ENCODE peak calls at places on chromosome 6, in seven cellular contexts. A is fibroblast of pulmonary artery, F is upper lobe of right lung, D is osteocyte, K is suprapubic skin, Y is tibial artery, H is RWPE1. T is an unnamed sample.

GRCh38 chr6:135310291-135310690 is 129.2 kb downstream of the MYB start:
- DNase-seq in A (no peak), F (no peak), D (no peak), K (no peak), Y (no peak), H (no peak), T (no peak)

GRCh38 chr6:126927841-126928240 is 190.6 kb upstream of the RSPO3 start:
- DNase-seq in A (no peak), F (no peak), D (no peak), K (no peak), Y (no peak), H (no peak), T (no peak)

GRCh38 chr6:140062042-140063041 is 687.9 kb upstream of the CITED2 start:
- DNase-seq in A (peak), F (no peak), D (no peak), K (peak), Y (peak), H (peak), T (peak)

GRCh38 chr6:82006027-82006738 is 241.4 kb downstream of the IBTK start:
- DNase-seq in A (peak), F (no peak), D (no peak), K (no peak), Y (no peak), H (no peak), T (peak)

GRCh38 chr6:2719053-2719375 is 31.7 kb downstream of the MYLK4 start:
- DNase-seq in A (peak), F (no peak), D (no peak), K (no peak), Y (no peak), H (no peak), T (peak)

GRCh38 chr6:12049165-12049564 is 37.1 kb downstream of the HIVEP1 start:
- DNase-seq in A (no peak), F (no peak), D (no peak), K (no peak), Y (no peak), H (no peak), T (no peak)

GRCh38 chr6:158773581-158774449 is 45.4 kb downstream of the EZR start:
- DNase-seq in A (no peak), F (no peak), D (no peak), K (no peak), Y (peak), H (no peak), T (no peak)

GRCh38 chr6:19866199-19866872 is 29.2 kb downstream of the ID4 start:
- DNase-seq in A (no peak), F (no peak), D (no peak), K (no peak), Y (no peak), H (no peak), T (no peak)

GRCh38 chr6:168865-169455 is 123.3 kb upstream of the DUSP22 start:
- DNase-seq in A (peak), F (no peak), D (no peak), K (no peak), Y (no peak), H (peak), T (peak)

GRCh38 chr6:37565267-37566208 is 65.8 kb upstream of the CCDC167 start:
- DNase-seq in A (peak), F (no peak), D (no peak), K (no peak), Y (no peak), H (no peak), T (peak)

GRCh38 chr6:28296520-28297060 is 15.2 kb downstream of the PGBD1 start:
- DNase-seq in A (no peak), F (no peak), D (no peak), K (no peak), Y (no peak), H (no peak), T (no peak)

GRCh38 chr6:143708889-143709288 is 31.1 kb downstream of the PHACTR2 start:
- DNase-seq in A (no peak), F (no peak), D (no peak), K (no peak), Y (no peak), H (no peak), T (no peak)

GRCh38 chr6:135499441-135500340 is 2.2 kb upstream of the AHI1 start:
- DNase-seq in A (no peak), F (no peak), D (no peak), K (no peak), Y (no peak), H (no peak), T (no peak)

GRCh38 chr6:135163440-135163738 is 17.7 kb upstream of the MYB start:
- DNase-seq in A (no peak), F (no peak), D (no peak), K (no peak), Y (no peak), H (no peak), T (no peak)

GRCh38 chr6:170210651-170211403 is 80.1 kb downstream of the DLL1 start:
- DNase-seq in A (no peak), F (no peak), D (peak), K (no peak), Y (no peak), H (no peak), T (no peak)

GRCh38 chr6:24959333-24959732 is 23.6 kb upstream of the RIPOR2 start:
- DNase-seq in A (no peak), F (no peak), D (no peak), K (no peak), Y (no peak), H (no peak), T (no peak)

GRCh38 chr6:107563694-107564093 is 73.8 kb downstream of the SOBP start:
- DNase-seq in A (no peak), F (no peak), D (no peak), K (no peak), Y (no peak), H (no peak), T (no peak)

GRCh38 chr6:44444853-44445252 is 57.3 kb downstream of the CDC5L start:
- DNase-seq in A (no peak), F (no peak), D (no peak), K (no peak), Y (no peak), H (no peak), T (no peak)

GRCh38 chr6:27752038-27752885 is 159.9 kb downstream of the OR2B2 start:
- DNase-seq in A (peak), F (peak), D (no peak), K (peak), Y (peak), H (peak), T (peak)

GRCh38 chr6:167787896-167788530 is 38.7 kb upstream of the AFDN start:
- DNase-seq in A (no peak), F (no peak), D (no peak), K (no peak), Y (peak), H (no peak), T (no peak)

GRCh38 chr6:68343901-68344300 is 291.2 kb upstream of the ADGRB3 start:
- DNase-seq in A (peak), F (no peak), D (no peak), K (no peak), Y (no peak), H (peak), T (peak)

GRCh38 chr6:150263765-150264415 is 104.9 kb upstream of the IYD start:
- DNase-seq in A (no peak), F (no peak), D (no peak), K (no peak), Y (no peak), H (no peak), T (no peak)

GRCh38 chr6:85670573-85670972 is 27.9 kb upstream of the SYNCRIP start:
- DNase-seq in A (peak), F (no peak), D (no peak), K (no peak), Y (no peak), H (no peak), T (peak)

GRCh38 chr6:151351731-151352130 is 39.6 kb downstream of the ZBTB2 start:
- DNase-seq in A (no peak), F (no peak), D (no peak), K (no peak), Y (no peak), H (no peak), T (no peak)

GRCh38 chr6:13614126-13614925 is 809 bp upstream of the NOL7 start:
- DNase-seq in A (peak), F (peak), D (peak), K (no peak), Y (no peak), H (peak), T (peak)

GRCh38 chr6:132813173-132813856 is 1.1 kb upstream of the RPS12 start:
- DNase-seq in A (peak), F (peak), D (no peak), K (peak), Y (peak), H (no peak), T (peak)

GRCh38 chr6:108295676-108296075 is 822 bp downstream of the AFG1L start:
- DNase-seq in A (no peak), F (no peak), D (no peak), K (no peak), Y (no peak), H (no peak), T (no peak)

GRCh38 chr6:90295854-90296345 is 743 bp downstream of the BACH2 start:
- DNase-seq in A (peak), F (peak), D (no peak), K (peak), Y (peak), H (peak), T (peak)

GRCh38 chr6:151675746-151676459 is 131.6 kb upstream of the ESR1 start:
- DNase-seq in A (peak), F (peak), D (no peak), K (no peak), Y (no peak), H (peak), T (peak)

GRCh38 chr6:26502169-26502568 is 2.1 kb downstream of the BTN1A1 start:
- DNase-seq in A (no peak), F (no peak), D (no peak), K (no peak), Y (no peak), H (no peak), T (no peak)

GRCh38 chr6:71510856-71511255 is 222.2 kb downstream of the OGFRL1 start:
- DNase-seq in A (no peak), F (no peak), D (no peak), K (no peak), Y (no peak), H (no peak), T (no peak)

GRCh38 chr6:6614965-6615304 is 26.4 kb downstream of the LY86 start:
- DNase-seq in A (no peak), F (no peak), D (no peak), K (no peak), Y (no peak), H (no peak), T (no peak)

GRCh38 chr6:42369568-42369967 is 82.2 kb downstream of the TRERF1 start:
- DNase-seq in A (no peak), F (no peak), D (no peak), K (no peak), Y (no peak), H (peak), T (no peak)

GRCh38 chr6:6891074-6891754 is 216.5 kb upstream of the RREB1 start:
- DNase-seq in A (no peak), F (no peak), D (no peak), K (no peak), Y (no peak), H (no peak), T (no peak)

GRCh38 chr6:15227827-15228318 is 18.0 kb upstream of the JARID2 start:
- DNase-seq in A (no peak), F (peak), D (no peak), K (no peak), Y (no peak), H (no peak), T (no peak)

GRCh38 chr6:33800248-33800647 is 3.6 kb downstream of the MLN start:
- DNase-seq in A (no peak), F (no peak), D (no peak), K (no peak), Y (no peak), H (no peak), T (no peak)

GRCh38 chr6:36920546-36920945 is 34.0 kb upstream of the PI16 start:
- DNase-seq in A (peak), F (no peak), D (no peak), K (no peak), Y (no peak), H (no peak), T (peak)

GRCh38 chr6:109045423-109046012 is 49.1 kb downstream of the SESN1 start:
- DNase-seq in A (no peak), F (no peak), D (no peak), K (no peak), Y (no peak), H (no peak), T (no peak)

GRCh38 chr6:111718326-111718725 is 112.6 kb upstream of the TRAF3IP2 start:
- DNase-seq in A (no peak), F (no peak), D (no peak), K (no peak), Y (no peak), H (no peak), T (no peak)

DNA sequence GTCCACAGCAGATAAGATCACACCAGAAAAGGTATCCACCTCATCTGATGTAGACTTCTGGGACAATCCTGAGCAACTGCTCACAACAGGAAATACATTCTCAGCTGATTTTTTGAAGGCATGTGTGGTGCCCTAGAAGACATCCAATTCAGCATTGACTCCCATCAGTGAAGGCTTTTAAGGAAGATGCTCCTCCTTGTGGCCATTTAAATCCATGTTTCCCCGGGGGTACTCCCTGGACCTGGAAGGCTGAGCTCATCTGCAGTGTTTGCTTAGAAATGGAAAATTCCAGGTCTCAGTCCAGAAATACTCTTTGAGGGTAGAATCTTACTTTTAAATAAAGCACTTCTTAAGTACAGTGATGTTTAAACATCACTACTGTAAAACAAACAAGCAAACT is 195.5 kb upstream of the PDE10A start:
- DNase-seq in A (peak), F (no peak), D (no peak), K (no peak), Y (no peak), H (no peak), T (peak)
- TF ChIP-seq CTCF in A (peak), F (no peak), D (peak), K (no peak), Y (no peak), H (no peak), T (peak)

DNA sequence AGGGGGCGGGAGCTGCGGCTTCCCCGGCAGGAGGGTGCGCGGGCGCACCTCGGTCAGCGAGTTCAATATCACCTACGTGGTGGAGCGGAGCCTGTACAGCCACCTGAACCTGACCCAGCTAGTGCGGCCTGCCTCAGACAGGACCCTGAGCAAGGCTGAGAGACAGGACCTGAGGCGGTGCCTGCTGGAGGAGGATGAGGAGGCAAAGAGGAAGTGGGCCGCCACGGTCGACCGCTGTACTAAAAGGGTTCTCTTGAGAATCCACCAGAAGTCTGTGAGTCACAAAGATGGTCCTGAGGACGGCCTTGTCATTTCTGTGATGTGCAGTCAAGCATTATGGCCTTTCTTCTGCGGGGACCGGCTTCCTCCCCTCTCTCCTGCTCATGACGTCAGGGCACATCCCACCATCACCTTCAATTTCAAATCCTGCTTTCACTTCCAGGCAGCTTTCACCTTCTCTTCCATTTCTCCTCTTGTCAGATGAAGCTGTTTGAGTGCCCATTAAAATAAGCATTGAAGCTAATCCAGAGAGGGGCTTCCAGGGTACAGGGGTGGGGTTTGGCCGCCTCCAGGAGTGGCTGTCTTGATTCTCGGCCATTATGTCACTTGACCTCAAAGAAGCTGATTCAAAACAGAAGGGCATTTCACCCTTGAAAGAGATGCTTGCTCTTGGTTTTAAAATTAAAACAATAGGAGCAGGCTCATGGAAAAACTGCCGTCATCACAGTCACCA is 177.6 kb downstream of the SASH1 start:
- DNase-seq in A (no peak), F (no peak), D (no peak), K (no peak), Y (no peak), H (no peak), T (no peak)
- TF ChIP-seq CTCF in A (no peak), F (no peak), D (no peak), K (no peak), Y (no peak), H (no peak), T (no peak)

DNA sequence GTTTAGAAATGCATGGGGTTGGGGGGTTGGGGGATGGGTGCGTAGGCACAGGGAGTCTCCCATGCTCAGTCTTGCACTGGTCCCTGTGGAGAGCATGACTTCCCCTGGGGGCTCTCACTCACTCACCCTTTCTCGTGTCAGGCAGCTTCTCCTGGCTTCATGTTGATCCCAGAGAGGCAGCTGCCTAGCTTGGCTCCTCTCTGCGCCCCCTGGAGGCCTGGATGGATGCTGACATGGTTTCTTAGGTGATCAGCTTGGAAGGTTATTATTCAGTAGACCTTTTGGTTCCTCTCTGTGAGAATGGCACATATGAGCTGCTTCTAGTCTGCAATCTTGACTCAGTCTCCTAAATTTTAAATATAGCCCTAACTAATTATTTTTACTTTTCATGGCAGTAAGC is 109.3 kb upstream of the FAM83B start:
- DNase-seq in A (no peak), F (peak), D (no peak), K (no peak), Y (no peak), H (no peak), T (peak)
- TF ChIP-seq CTCF in A (peak), F (no peak), D (no peak), K (no peak), Y (no peak), H (no peak), T (peak)

DNA sequence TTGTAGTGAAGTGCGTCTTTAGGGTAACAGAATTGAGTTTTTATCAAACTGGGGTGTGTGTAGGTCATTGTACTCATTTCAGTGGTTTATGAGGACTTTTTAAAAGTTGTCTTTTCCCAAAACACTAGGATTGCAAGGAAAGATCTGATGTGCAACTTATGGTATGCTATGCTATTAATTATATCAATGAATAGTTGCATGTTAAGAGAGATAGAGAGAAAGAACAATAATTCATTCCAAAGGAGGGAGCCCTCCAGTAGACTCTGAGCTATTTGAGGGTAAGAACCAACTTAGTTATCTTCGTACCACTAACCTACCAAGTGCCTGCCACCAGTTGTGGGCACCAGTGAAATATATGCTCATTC is 117.1 kb downstream of the RNF144B start:
- DNase-seq in A (no peak), F (no peak), D (no peak), K (no peak), Y (no peak), H (no peak), T (no peak)
- TF ChIP-seq CTCF in A (no peak), F (no peak), D (no peak), K (no peak), Y (no peak), H (peak), T (no peak)

GRCh38 chr6:116100419-116101297 is at the start of gene NT5DC1:
- DNase-seq in A (peak), F (peak), D (peak), K (peak), Y (peak), H (peak), T (peak)

GRCh38 chr6:116094041-116094440 is 6.6 kb upstream of the NT5DC1 start:
- DNase-seq in A (no peak), F (no peak), D (no peak), K (no peak), Y (no peak), H (no peak), T (no peak)

GRCh38 chr6:116099036-116099435 is 1.6 kb upstream of the NT5DC1 start:
- DNase-seq in A (no peak), F (no peak), D (no peak), K (no peak), Y (no peak), H (no peak), T (no peak)

GRCh38 chr6:116101298-116101718 is 655 bp downstream of the NT5DC1 start:
- DNase-seq in A (no peak), F (no peak), D (no peak), K (peak), Y (peak), H (no peak), T (no peak)

DNA sequence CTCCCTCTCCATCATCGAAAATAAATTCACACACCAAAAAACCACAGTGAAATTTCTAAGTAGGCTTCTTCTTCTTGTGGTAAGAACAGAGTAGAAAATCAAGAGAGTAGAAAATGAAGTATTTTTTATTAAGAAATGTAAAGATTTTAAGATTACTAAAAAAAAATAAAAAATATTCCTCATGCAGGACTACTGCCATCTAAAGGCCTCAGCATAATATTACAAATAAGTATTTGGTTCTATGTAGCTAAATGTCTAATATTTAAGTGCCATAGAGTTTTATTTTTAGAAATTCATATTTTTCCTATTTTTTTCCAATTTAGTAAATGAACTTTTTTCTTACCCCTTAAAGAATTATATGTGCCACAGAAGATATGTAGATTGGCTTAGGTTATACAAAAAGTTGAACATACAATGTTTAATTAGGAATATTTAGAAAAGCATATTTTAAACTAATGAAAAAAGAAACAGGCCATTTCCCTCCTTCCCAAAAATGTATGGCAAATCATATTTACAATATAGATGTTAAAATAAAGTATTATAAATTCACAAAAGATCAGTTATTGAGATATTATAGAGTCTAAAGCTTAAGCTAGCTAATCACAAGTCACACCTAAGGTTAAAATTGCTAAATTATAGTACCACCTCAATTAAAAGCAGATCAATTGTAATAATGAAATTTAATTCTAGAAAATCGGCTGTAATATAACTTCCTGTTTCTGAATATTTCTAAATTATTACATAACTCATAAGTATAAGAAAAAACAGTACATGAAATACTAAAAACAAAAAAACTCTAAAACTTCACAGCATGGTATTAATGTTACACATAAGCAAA is 3.5 kb upstream of the NT5DC1 start:
- DNase-seq in A (peak), F (no peak), D (no peak), K (no peak), Y (no peak), H (no peak), T (peak)
- TF ChIP-seq CTCF in A (peak), F (peak), D (peak), K (no peak), Y (peak), H (peak), T (peak)

T was measured in cardiac fibroblast.